ENCODE peak calls at places on chromosomes 16 and 17, in ten cellular contexts. R is endodermal cell, Q is stomach, C is AG09309, L is K562, V is HFF-Myc, F is vagina, B is A549, P is fibroblast of villous mesenchyme, K is osteocyte. J is an unnamed sample.
A peak's percentile ranks its signal among the peaks of the same experiment; 100 is the strongest.

GRCh38 chr17:71631483-71631882 is 489.3 kb upstream of the SOX9 start:
- DNase-seq in Q (no peak), L (no peak), V (no peak), P (no peak), R (no peak), C (no peak), B (no peak), F (no peak), K (no peak), J (no peak)

GRCh38 chr16:1134776-1135458 is 18.0 kb upstream of the CACNA1H start:
- DNase-seq in Q (peak; percentile 43), V (no peak), R (no peak), P (no peak), B (no peak), F (no peak), L (no peak), K (no peak), C (no peak), J (no peak)

GRCh38 chr16:78297066-78297666 is 197.7 kb downstream of the WWOX start:
- DNase-seq in P (no peak), Q (no peak), K (no peak), L (no peak), F (no peak), C (no peak), R (no peak), V (no peak), B (no peak), J (no peak)

GRCh38 chr17:31510273-31511175 is 119.0 kb downstream of the RAB11FIP4 start:
- DNase-seq in K (no peak), F (no peak), C (no peak), V (no peak), B (no peak), Q (no peak), L (no peak), R (no peak), P (no peak), J (no peak)

GRCh38 chr17:42436401-42436800 is 13.3 kb upstream of the CAVIN1 start:
- DNase-seq in L (no peak), Q (no peak), F (no peak), P (peak; percentile 98), K (no peak), B (no peak), V (peak; percentile 82), C (peak; percentile 93), R (peak; percentile 32), J (no peak)

GRCh38 chr17:80029235-80029974 is 6.3 kb downstream of the TBC1D16 start:
- DNase-seq in R (peak; percentile 71), V (peak; percentile 69), F (no peak), K (no peak), P (peak; percentile 90), L (no peak), C (peak; percentile 34), Q (peak; percentile 77), B (no peak), J (no peak)

GRCh38 chr17:75242461-75243042 is 18.9 kb downstream of the GGA3 start:
- DNase-seq in L (no peak), Q (no peak), K (no peak), V (no peak), B (no peak), C (no peak), F (no peak), P (no peak), R (no peak), J (no peak)

GRCh38 chr17:63699638-63700527 is at the start of gene LIMD2:
- DNase-seq in C (no peak), F (no peak), Q (peak; percentile 66), L (peak; percentile 96), B (peak; percentile 69), V (no peak), R (peak; percentile 94), K (no peak), P (peak; percentile 16), J (peak; percentile 57)

GRCh38 chr17:63436523-63437110 is 9.5 kb downstream of the CYB561 start:
- DNase-seq in Q (peak; percentile 63), B (no peak), L (peak; percentile 34), R (peak; percentile 83), V (no peak), K (no peak), C (no peak), P (no peak), F (no peak), J (no peak)

GRCh38 chr16:74449470-74449869 is 28.2 kb upstream of the CLEC18B start:
- DNase-seq in V (peak; percentile 52), C (no peak), P (no peak), B (peak; percentile 35), R (no peak), K (no peak), F (no peak), L (no peak), Q (no peak), J (no peak)
- TF ChIP-seq CTCF in V (no peak), C (peak; percentile 28), P (peak; percentile 18), B (no peak), R (no peak), K (no peak), F (no peak), L (no peak), Q (no peak), J (no peak)

GRCh38 chr17:18005496-18005895 is 32.8 kb downstream of the DRC3 start:
- DNase-seq in R (peak; percentile 56), V (no peak), F (no peak), P (no peak), Q (no peak), L (no peak), B (no peak), C (no peak), K (no peak), J (no peak)

GRCh38 chr17:18004345-18004744 is 31.7 kb downstream of the DRC3 start:
- DNase-seq in Q (no peak), F (no peak), L (no peak), V (no peak), C (no peak), R (peak; percentile 47), P (no peak), B (no peak), K (no peak), J (no peak)

GRCh38 chr17:18002171-18002570 is 29.5 kb downstream of the DRC3 start:
- DNase-seq in C (no peak), R (no peak), Q (no peak), B (no peak), K (no peak), F (no peak), V (peak; percentile 19), L (no peak), P (peak; percentile 41), J (no peak)

GRCh38 chr17:18006495-18007239 is 32.3 kb downstream of the ATPAF2 start:
- DNase-seq in K (peak; percentile 76), F (no peak), L (peak; percentile 70), V (no peak), R (peak; percentile 83), B (no peak), P (no peak), Q (no peak), C (no peak), J (no peak)

DNA sequence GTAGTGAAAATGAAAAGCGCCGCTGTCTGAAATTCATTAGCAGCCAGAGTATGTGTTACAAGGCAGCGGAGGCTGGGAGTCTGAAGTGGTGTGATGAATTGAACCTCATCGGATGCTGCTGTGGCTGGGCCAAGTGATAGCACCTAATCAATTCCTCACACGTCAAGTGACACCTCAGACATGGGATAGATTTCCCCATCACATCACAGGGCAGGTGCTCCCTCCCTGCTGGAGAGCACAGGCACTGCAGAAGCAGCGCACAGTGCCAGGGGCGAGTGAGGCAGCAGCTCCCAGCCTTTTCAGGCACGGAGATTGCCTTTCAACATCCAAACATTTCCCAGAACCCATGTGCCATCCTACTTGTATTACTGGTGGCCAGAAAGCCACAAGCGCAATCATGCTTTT is 32.2 kb downstream of the DRC3 start:
- DNase-seq in R (peak; percentile 89), L (no peak), Q (no peak), K (no peak), P (no peak), V (no peak), B (peak; percentile 80), F (no peak), C (no peak), J (no peak)
- TF ChIP-seq CTCF in R (peak; percentile 78), L (no peak), Q (no peak), K (no peak), P (peak; percentile 20), V (peak; percentile 12), B (no peak), F (no peak), C (peak; percentile 26), J (peak; percentile 46)

DNA sequence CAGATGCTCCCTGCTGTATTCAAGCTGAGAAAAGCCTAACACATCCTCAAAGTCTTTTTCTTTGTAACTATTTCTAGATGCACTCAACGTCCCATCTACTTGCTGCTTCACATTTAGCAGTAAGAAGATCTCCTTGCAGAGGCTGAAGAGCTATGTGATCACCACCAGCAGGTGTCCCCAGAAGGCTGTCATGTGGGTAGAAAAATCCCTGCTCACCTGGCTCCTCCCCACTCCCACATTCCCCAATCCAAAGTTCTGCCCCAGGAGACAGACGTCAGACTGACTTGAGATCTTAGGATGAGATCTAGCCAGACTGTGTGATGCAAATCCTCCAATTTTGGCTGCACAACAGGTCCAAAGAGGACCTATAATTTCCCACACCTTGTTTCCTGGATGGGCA is 1.1 kb downstream of the CCL13 start:
- DNase-seq in L (no peak), B (no peak), C (no peak), P (no peak), K (no peak), R (peak; percentile 88), V (no peak), Q (no peak), F (no peak), J (no peak)
- TF ChIP-seq CTCF in L (peak; percentile 21), B (no peak), C (no peak), P (no peak), K (no peak), R (peak; percentile 65), V (no peak), Q (no peak), F (no peak), J (no peak)

GRCh38 chr17:66625321-66625767 is 209.6 kb upstream of the CACNG5 start:
- DNase-seq in K (no peak), C (no peak), V (no peak), B (peak; percentile 85), L (no peak), P (peak; percentile 46), Q (no peak), R (no peak), F (no peak), J (no peak)
- TF ChIP-seq CTCF in K (peak; percentile 74), C (peak; percentile 44), V (peak; percentile 22), B (peak; percentile 91), L (peak; percentile 60), P (peak; percentile 59), Q (peak; percentile 23), R (peak; percentile 78), F (peak; percentile 34), J (peak; percentile 72)

GRCh38 chr17:44084921-44085320 is 14.4 kb downstream of the G6PC3 start:
- DNase-seq in K (no peak), V (no peak), P (no peak), F (no peak), C (no peak), L (no peak), R (no peak), B (no peak), Q (no peak), J (no peak)
- TF ChIP-seq CTCF in K (no peak), V (no peak), P (no peak), F (no peak), C (no peak), L (no peak), R (no peak), B (no peak), Q (no peak), J (no peak)

DNA sequence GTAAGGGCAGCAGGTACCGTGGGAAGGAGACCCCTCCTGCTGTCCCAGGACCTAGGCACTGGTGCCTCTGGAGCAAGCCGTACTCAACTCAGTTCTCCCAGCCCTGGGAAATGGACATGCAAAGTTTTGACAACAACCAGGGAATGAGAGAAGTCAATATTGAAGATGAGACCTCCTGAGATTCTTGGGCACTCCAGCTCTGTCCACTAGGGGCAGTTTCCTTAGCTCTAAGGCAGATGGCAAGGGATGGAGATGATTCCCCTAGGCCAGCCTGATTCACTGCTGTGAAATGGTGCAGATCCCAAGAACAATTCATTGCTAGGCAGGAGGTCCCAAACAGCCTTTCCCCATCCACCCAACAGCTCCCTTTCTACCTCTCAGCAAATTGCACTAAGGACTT is 20.6 kb upstream of the SDR42E2 start:
- DNase-seq in V (peak; percentile 5), P (peak; percentile 7), L (peak; percentile 50), C (no peak), Q (no peak), K (no peak), F (no peak), B (peak; percentile 55), R (peak; percentile 82), J (no peak)
- TF ChIP-seq CTCF in V (peak; percentile 73), P (peak; percentile 55), L (peak; percentile 44), C (peak; percentile 47), Q (no peak), K (peak; percentile 39), F (peak; percentile 6), B (peak; percentile 35), R (peak; percentile 78), J (peak; percentile 56)